ENCODE peak calls at places on chromosomes 12 and 14, in five cellular contexts. One of them, this sample, is unnamed. For H3K4me1, the result is how much of the 10 kb centered on the place peaks cover.

GRCh38 chr14:94099006-94099405 is 11.5 kb upstream of the IFI27 start:
- DNase-seq in Peyer's patch: no peak
- DNase-seq in uterus: no peak
- DNase-seq in lung: no peak
- DNase-seq in CD8-positive, alpha-beta memory T cell: no peak
- DNase-seq in this sample: no peak

GRCh38 chr12:102484017-102484731 is 3.8 kb upstream of the IGF1 start:
- DNase-seq in Peyer's patch: peak
- DNase-seq in uterus: peak
- DNase-seq in lung: peak
- DNase-seq in CD8-positive, alpha-beta memory T cell: peak
- DNase-seq in this sample: peak

GRCh38 chr12:65504417-65504816 is 225.9 kb downstream of the MSRB3 start:
- DNase-seq in Peyer's patch: no peak
- DNase-seq in uterus: no peak
- DNase-seq in lung: no peak
- DNase-seq in CD8-positive, alpha-beta memory T cell: no peak
- DNase-seq in this sample: no peak

GRCh38 chr14:23406725-23407355 is 1.2 kb downstream of the MYH6 start:
- DNase-seq in Peyer's patch: no peak
- DNase-seq in uterus: no peak
- DNase-seq in lung: no peak
- DNase-seq in CD8-positive, alpha-beta memory T cell: no peak
- DNase-seq in this sample: no peak

GRCh38 chr14:88323520-88324199 is 591 bp upstream of the KCNK10 start:
- DNase-seq in Peyer's patch: peak
- DNase-seq in uterus: no peak
- DNase-seq in lung: no peak
- DNase-seq in CD8-positive, alpha-beta memory T cell: no peak
- DNase-seq in this sample: no peak

GRCh38 chr14:99619873-99620834 is 16.1 kb upstream of the CCDC85C start:
- DNase-seq in Peyer's patch: no peak
- DNase-seq in uterus: no peak
- DNase-seq in lung: no peak
- DNase-seq in CD8-positive, alpha-beta memory T cell: no peak
- DNase-seq in this sample: no peak

GRCh38 chr12:62581288-62582064 is 114.8 kb downstream of the MON2 start:
- DNase-seq in Peyer's patch: no peak
- DNase-seq in uterus: no peak
- DNase-seq in lung: no peak
- DNase-seq in CD8-positive, alpha-beta memory T cell: no peak
- DNase-seq in this sample: no peak

GRCh38 chr12:39392154-39392925 is 50.6 kb downstream of the KIF21A start:
- DNase-seq in Peyer's patch: no peak
- DNase-seq in uterus: no peak
- DNase-seq in lung: no peak
- DNase-seq in CD8-positive, alpha-beta memory T cell: no peak
- DNase-seq in this sample: no peak

GRCh38 chr14:92480856-92481255 is 32.7 kb upstream of the RIN3 start:
- DNase-seq in Peyer's patch: no peak
- DNase-seq in uterus: no peak
- DNase-seq in lung: no peak
- DNase-seq in CD8-positive, alpha-beta memory T cell: no peak
- DNase-seq in this sample: no peak

GRCh38 chr12:65602579-65603295 is 221.5 kb upstream of the HMGA2 start:
- DNase-seq in Peyer's patch: peak
- DNase-seq in uterus: peak
- DNase-seq in lung: peak
- DNase-seq in CD8-positive, alpha-beta memory T cell: no peak
- DNase-seq in this sample: peak

GRCh38 chr14:29317423-29317822 is 550.8 kb downstream of the FOXG1 start:
- DNase-seq in Peyer's patch: no peak
- DNase-seq in uterus: no peak
- DNase-seq in lung: no peak
- DNase-seq in CD8-positive, alpha-beta memory T cell: no peak
- DNase-seq in this sample: no peak

GRCh38 chr12:27822076-27822712 is 42.2 kb upstream of the MANSC4 start:
- DNase-seq in Peyer's patch: peak
- DNase-seq in uterus: no peak
- DNase-seq in lung: no peak
- DNase-seq in CD8-positive, alpha-beta memory T cell: peak
- DNase-seq in this sample: no peak

GRCh38 chr14:87687338-87687876 is 305.6 kb downstream of the GALC start:
- DNase-seq in Peyer's patch: no peak
- DNase-seq in uterus: peak
- DNase-seq in lung: no peak
- DNase-seq in CD8-positive, alpha-beta memory T cell: no peak
- DNase-seq in this sample: no peak

GRCh38 chr12:111995782-111996480 is 17.0 kb downstream of the TMEM116 start:
- DNase-seq in Peyer's patch: no peak
- DNase-seq in uterus: no peak
- DNase-seq in lung: no peak
- DNase-seq in CD8-positive, alpha-beta memory T cell: no peak
- DNase-seq in this sample: no peak
- H3K4me1 ChIP-seq in Peyer's patch: under half
- H3K4me1 ChIP-seq in uterus: under half
- H3K4me1 ChIP-seq in lung: under half
- H3K4me1 ChIP-seq in CD8-positive, alpha-beta memory T cell: half or more
- H3K4me1 ChIP-seq in this sample: half or more

GRCh38 chr14:68172216-68172615 is 352.6 kb downstream of the RAD51B start:
- DNase-seq in Peyer's patch: no peak
- DNase-seq in uterus: no peak
- DNase-seq in lung: no peak
- DNase-seq in CD8-positive, alpha-beta memory T cell: no peak
- DNase-seq in this sample: no peak

GRCh38 chr14:68174446-68174845 is 354.9 kb downstream of the RAD51B start:
- DNase-seq in Peyer's patch: no peak
- DNase-seq in uterus: no peak
- DNase-seq in lung: no peak
- DNase-seq in CD8-positive, alpha-beta memory T cell: no peak
- DNase-seq in this sample: no peak

GRCh38 chr14:68172664-68173063 is 353.1 kb downstream of the RAD51B start:
- DNase-seq in Peyer's patch: no peak
- DNase-seq in uterus: no peak
- DNase-seq in lung: no peak
- DNase-seq in CD8-positive, alpha-beta memory T cell: no peak
- DNase-seq in this sample: no peak

GRCh38 chr14:68176687-68177086 is 357.1 kb downstream of the RAD51B start:
- DNase-seq in Peyer's patch: no peak
- DNase-seq in uterus: no peak
- DNase-seq in lung: no peak
- DNase-seq in CD8-positive, alpha-beta memory T cell: no peak
- DNase-seq in this sample: no peak

GRCh38 chr14:68173227-68173972 is 353.8 kb downstream of the RAD51B start:
- DNase-seq in Peyer's patch: no peak
- DNase-seq in uterus: no peak
- DNase-seq in lung: no peak
- DNase-seq in CD8-positive, alpha-beta memory T cell: no peak
- DNase-seq in this sample: no peak
- H3K27ac ChIP-seq in Peyer's patch: no peak
- H3K27ac ChIP-seq in uterus: peak
- H3K27ac ChIP-seq in lung: no peak
- H3K27ac ChIP-seq in CD8-positive, alpha-beta memory T cell: no peak
- H3K27ac ChIP-seq in this sample: no peak

GRCh38 chr12:57159341-57159740 is 11.9 kb upstream of the LRP1-AS start:
- DNase-seq in Peyer's patch: no peak
- DNase-seq in uterus: no peak
- DNase-seq in lung: no peak
- DNase-seq in CD8-positive, alpha-beta memory T cell: no peak
- DNase-seq in this sample: no peak
- H3K4me1 ChIP-seq in Peyer's patch: under half
- H3K4me1 ChIP-seq in uterus: under half
- H3K4me1 ChIP-seq in lung: under half
- H3K4me1 ChIP-seq in CD8-positive, alpha-beta memory T cell: under half
- H3K4me1 ChIP-seq in this sample: under half

GRCh38 chr12:64036414-64036813 is 185.7 kb downstream of the KICS2 start:
- DNase-seq in Peyer's patch: no peak
- DNase-seq in uterus: no peak
- DNase-seq in lung: no peak
- DNase-seq in CD8-positive, alpha-beta memory T cell: no peak
- DNase-seq in this sample: no peak

GRCh38 chr12:64044171-64044570 is 177.9 kb downstream of the KICS2 start:
- DNase-seq in Peyer's patch: no peak
- DNase-seq in uterus: no peak
- DNase-seq in lung: no peak
- DNase-seq in CD8-positive, alpha-beta memory T cell: no peak
- DNase-seq in this sample: no peak

GRCh38 chr12:64034901-64035576 is 187.1 kb downstream of the KICS2 start:
- DNase-seq in Peyer's patch: no peak
- DNase-seq in uterus: no peak
- DNase-seq in lung: no peak
- DNase-seq in CD8-positive, alpha-beta memory T cell: no peak
- DNase-seq in this sample: no peak

GRCh38 chr12:64042901-64043300 is 179.2 kb downstream of the KICS2 start:
- DNase-seq in Peyer's patch: no peak
- DNase-seq in uterus: no peak
- DNase-seq in lung: no peak
- DNase-seq in CD8-positive, alpha-beta memory T cell: no peak
- DNase-seq in this sample: no peak

GRCh38 chr12:64039285-64039871 is 182.7 kb downstream of the KICS2 start:
- DNase-seq in Peyer's patch: no peak
- DNase-seq in uterus: no peak
- DNase-seq in lung: no peak
- DNase-seq in CD8-positive, alpha-beta memory T cell: no peak
- DNase-seq in this sample: no peak
- H3K27ac ChIP-seq in Peyer's patch: no peak
- H3K27ac ChIP-seq in uterus: peak
- H3K27ac ChIP-seq in lung: peak
- H3K27ac ChIP-seq in CD8-positive, alpha-beta memory T cell: no peak
- H3K27ac ChIP-seq in this sample: no peak

GRCh38 chr14:103522649-103523582 is at the start of gene CKB:
- DNase-seq in Peyer's patch: no peak
- DNase-seq in uterus: peak
- DNase-seq in lung: no peak
- DNase-seq in CD8-positive, alpha-beta memory T cell: no peak
- DNase-seq in this sample: no peak

GRCh38 chr14:103522028-103522581 is 525 bp downstream of the CKB start:
- DNase-seq in Peyer's patch: no peak
- DNase-seq in uterus: peak
- DNase-seq in lung: no peak
- DNase-seq in CD8-positive, alpha-beta memory T cell: peak
- DNase-seq in this sample: peak

GRCh38 chr14:103526247-103526913 is 2.6 kb upstream of the TRMT61A start:
- DNase-seq in Peyer's patch: no peak
- DNase-seq in uterus: no peak
- DNase-seq in lung: no peak
- DNase-seq in CD8-positive, alpha-beta memory T cell: no peak
- DNase-seq in this sample: no peak

GRCh38 chr14:103523583-103523969 is 946 bp upstream of the CKB start:
- DNase-seq in Peyer's patch: no peak
- DNase-seq in uterus: no peak
- DNase-seq in lung: no peak
- DNase-seq in CD8-positive, alpha-beta memory T cell: no peak
- DNase-seq in this sample: no peak

GRCh38 chr14:103524002-103524785 is 1.6 kb upstream of the CKB start:
- DNase-seq in Peyer's patch: no peak
- DNase-seq in uterus: no peak
- DNase-seq in lung: no peak
- DNase-seq in CD8-positive, alpha-beta memory T cell: no peak
- DNase-seq in this sample: no peak
- H3K4me1 ChIP-seq in Peyer's patch: half or more
- H3K4me1 ChIP-seq in uterus: under half
- H3K4me1 ChIP-seq in lung: under half
- H3K4me1 ChIP-seq in CD8-positive, alpha-beta memory T cell: under half
- H3K4me1 ChIP-seq in this sample: under half

GRCh38 chr12:55746147-55746912 is 3.4 kb downstream of the GDF11 start:
- DNase-seq in Peyer's patch: no peak
- DNase-seq in uterus: no peak
- DNase-seq in lung: no peak
- DNase-seq in CD8-positive, alpha-beta memory T cell: no peak
- DNase-seq in this sample: no peak
- H3K27ac ChIP-seq in Peyer's patch: peak
- H3K27ac ChIP-seq in uterus: peak
- H3K27ac ChIP-seq in lung: no peak
- H3K27ac ChIP-seq in CD8-positive, alpha-beta memory T cell: no peak
- H3K27ac ChIP-seq in this sample: peak

GRCh38 chr14:77214216-77214615 is 32.6 kb downstream of the TMEM63C start:
- DNase-seq in Peyer's patch: no peak
- DNase-seq in uterus: no peak
- DNase-seq in lung: no peak
- DNase-seq in CD8-positive, alpha-beta memory T cell: no peak
- DNase-seq in this sample: no peak
- H3K4me1 ChIP-seq in Peyer's patch: under half
- H3K4me1 ChIP-seq in uterus: under half
- H3K4me1 ChIP-seq in lung: under half
- H3K4me1 ChIP-seq in CD8-positive, alpha-beta memory T cell: under half
- H3K4me1 ChIP-seq in this sample: under half

GRCh38 chr12:110649341-110649847 is 35.5 kb downstream of the TCTN1 start:
- DNase-seq in Peyer's patch: peak
- DNase-seq in uterus: no peak
- DNase-seq in lung: no peak
- DNase-seq in CD8-positive, alpha-beta memory T cell: no peak
- DNase-seq in this sample: no peak
- H3K27ac ChIP-seq in Peyer's patch: peak
- H3K27ac ChIP-seq in uterus: no peak
- H3K27ac ChIP-seq in lung: no peak
- H3K27ac ChIP-seq in CD8-positive, alpha-beta memory T cell: no peak
- H3K27ac ChIP-seq in this sample: no peak